ENCODE peak calls at places on chromosomes 13 and 19, in eight cellular contexts. E is lower leg skin, A is IMR-90, M is RWPE1, P is AG09309, Z is B cell, W is progenitor cell of endocrine pancreas, K is heart left ventricle. V is an unnamed sample.

GRCh38 chr13:53137777-53138176 is 109.2 kb downstream of the OLFM4 start:
- DNase-seq in E (peak; percentile 22), A (peak; percentile 86), M (peak; percentile 9), P (no peak), Z (no peak), W (no peak), K (no peak), V (no peak)

GRCh38 chr13:44844786-44845185 is 144.5 kb downstream of the NUFIP1 start:
- DNase-seq in E (no peak), A (no peak), M (no peak), P (no peak), Z (no peak), W (no peak), K (no peak), V (no peak)

GRCh38 chr13:99692854-99693253 is 191.6 kb downstream of the TM9SF2 start:
- DNase-seq in E (no peak), A (no peak), M (no peak), P (no peak), Z (no peak), W (no peak), K (no peak), V (no peak)

GRCh38 chr19:16018106-16018755 is 58.1 kb upstream of the TPM4 start:
- DNase-seq in E (no peak), A (no peak), M (no peak), P (no peak), Z (no peak), W (no peak), K (no peak), V (no peak)

GRCh38 chr13:50466554-50466953 is 376.9 kb downstream of the DLEU7 start:
- DNase-seq in E (no peak), A (no peak), M (no peak), P (no peak), Z (no peak), W (no peak), K (no peak), V (no peak)

GRCh38 chr13:42279080-42279479 is 7.1 kb downstream of the AKAP11 start:
- DNase-seq in E (no peak), A (no peak), M (no peak), P (no peak), Z (peak; percentile 44), W (no peak), K (no peak), V (no peak)

GRCh38 chr13:109036091-109036490 is 406.7 kb downstream of the MYO16 start:
- DNase-seq in E (no peak), A (no peak), M (no peak), P (no peak), Z (no peak), W (no peak), K (no peak), V (no peak)

GRCh38 chr13:100675660-100676129 is 1.1 kb upstream of the TMTC4 start:
- DNase-seq in E (no peak), A (no peak), M (no peak), P (no peak), Z (no peak), W (no peak), K (no peak), V (no peak)

GRCh38 chr13:46668302-46668720 is 115.3 kb downstream of the LRCH1 start:
- DNase-seq in E (peak; percentile 53), A (peak; percentile 95), M (peak; percentile 10), P (peak; percentile 76), Z (no peak), W (no peak), K (peak; percentile 66), V (peak; percentile 20)

GRCh38 chr13:111893071-111893606 is 173.8 kb upstream of the SOX1 start:
- DNase-seq in E (no peak), A (no peak), M (no peak), P (no peak), Z (no peak), W (peak; percentile 46), K (peak; percentile 43), V (peak; percentile 79)

GRCh38 chr13:40668335-40668734 is 1.9 kb upstream of the FOXO1 start:
- DNase-seq in E (peak; percentile 78), A (no peak), M (peak; percentile 20), P (no peak), Z (peak; percentile 67), W (no peak), K (peak; percentile 50), V (peak; percentile 29)

GRCh38 chr13:85806553-85807175 is 7.4 kb upstream of the SLITRK6 start:
- DNase-seq in E (no peak), A (peak; percentile 61), M (peak; percentile 27), P (no peak), Z (peak; percentile 13), W (no peak), K (no peak), V (no peak)

GRCh38 chr13:110068176-110068473 is 238.8 kb downstream of the COL4A1 start:
- DNase-seq in E (no peak), A (no peak), M (no peak), P (no peak), Z (no peak), W (no peak), K (no peak), V (no peak)

GRCh38 chr13:110070511-110071120 is 236.3 kb downstream of the COL4A1 start:
- DNase-seq in E (no peak), A (peak; percentile 77), M (peak; percentile 74), P (peak; percentile 8), Z (no peak), W (no peak), K (no peak), V (no peak)

GRCh38 chr13:110070046-110070445 is 236.9 kb downstream of the COL4A1 start:
- DNase-seq in E (no peak), A (no peak), M (no peak), P (no peak), Z (no peak), W (no peak), K (no peak), V (no peak)

DNA sequence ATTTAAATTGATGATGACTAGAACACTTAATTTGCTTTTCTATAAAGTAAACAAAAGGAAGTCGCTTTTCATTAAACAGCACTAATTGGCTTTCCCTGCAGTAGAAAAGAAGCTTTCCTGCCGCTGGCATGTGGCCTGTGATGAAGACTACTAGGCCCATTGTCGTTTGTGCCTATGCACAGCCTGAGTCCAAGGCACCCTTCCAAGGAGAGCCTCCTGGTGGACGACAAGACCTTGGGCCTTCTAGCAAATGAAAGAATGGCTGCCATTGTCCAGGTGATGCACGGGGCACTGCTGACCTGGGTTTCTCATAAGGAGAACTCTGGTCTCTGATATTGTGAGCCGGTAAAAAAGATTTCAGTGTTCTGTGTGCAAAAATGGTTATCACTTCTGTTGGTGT is 233.0 kb downstream of the COL4A1 start:
- DNase-seq in E (no peak), A (no peak), M (no peak), P (no peak), Z (no peak), W (no peak), K (no peak), V (no peak)
- TF ChIP-seq CTCF in E (no peak), A (no peak), M (no peak), P (no peak), Z (no peak), W (no peak), K (no peak), V (no peak)

GRCh38 chr19:1002600-1002999 is 2.4 kb downstream of the GRIN3B start:
- DNase-seq in E (no peak), A (no peak), M (no peak), P (no peak), Z (no peak), W (no peak), K (no peak), V (no peak)

GRCh38 chr19:1003283-1003682 is 3.1 kb downstream of the GRIN3B start:
- DNase-seq in E (no peak), A (no peak), M (no peak), P (no peak), Z (no peak), W (no peak), K (no peak), V (no peak)

GRCh38 chr19:1000591-1001537 is 645 bp downstream of the GRIN3B start:
- DNase-seq in E (no peak), A (no peak), M (no peak), P (no peak), Z (no peak), W (no peak), K (no peak), V (no peak)

GRCh38 chr19:1000095-1000494 is at the start of gene GRIN3B:
- DNase-seq in E (no peak), A (peak; percentile 40), M (peak; percentile 54), P (no peak), Z (peak; percentile 79), W (peak; percentile 75), K (no peak), V (peak; percentile 78)

GRCh38 chr19:1001538-1002166 is 1.4 kb downstream of the GRIN3B start:
- DNase-seq in E (no peak), A (no peak), M (peak; percentile 48), P (no peak), Z (peak; percentile 83), W (peak; percentile 69), K (no peak), V (peak; percentile 78)
- TF ChIP-seq CTCF in E (no peak), A (peak; percentile 79), M (peak; percentile 93), P (peak; percentile 88), Z (peak; percentile 98), W (peak; percentile 93), K (peak; percentile 94), V (peak; percentile 86)

GRCh38 chr13:24744247-24744646 is 19.7 kb upstream of the RNF17 start:
- DNase-seq in E (no peak), A (no peak), M (no peak), P (no peak), Z (no peak), W (no peak), K (no peak), V (no peak)
- TF ChIP-seq CTCF in E (no peak), A (no peak), M (no peak), P (no peak), Z (no peak), W (no peak), K (no peak), V (no peak)

GRCh38 chr19:11247391-11247790 is 8.0 kb downstream of the ANGPTL8 start:
- DNase-seq in E (no peak), A (no peak), M (no peak), P (no peak), Z (no peak), W (no peak), K (peak; percentile 94), V (no peak)

GRCh38 chr19:11247934-11248333 is 8.5 kb downstream of the ANGPTL8 start:
- DNase-seq in E (no peak), A (no peak), M (no peak), P (no peak), Z (no peak), W (no peak), K (no peak), V (no peak)

GRCh38 chr19:11246941-11247340 is 7.5 kb downstream of the ANGPTL8 start:
- DNase-seq in E (no peak), A (no peak), M (no peak), P (no peak), Z (no peak), W (no peak), K (no peak), V (no peak)

GRCh38 chr19:11251217-11251616 is 11.1 kb downstream of the DOCK6 start:
- DNase-seq in E (no peak), A (no peak), M (no peak), P (no peak), Z (no peak), W (no peak), K (no peak), V (no peak)

DNA sequence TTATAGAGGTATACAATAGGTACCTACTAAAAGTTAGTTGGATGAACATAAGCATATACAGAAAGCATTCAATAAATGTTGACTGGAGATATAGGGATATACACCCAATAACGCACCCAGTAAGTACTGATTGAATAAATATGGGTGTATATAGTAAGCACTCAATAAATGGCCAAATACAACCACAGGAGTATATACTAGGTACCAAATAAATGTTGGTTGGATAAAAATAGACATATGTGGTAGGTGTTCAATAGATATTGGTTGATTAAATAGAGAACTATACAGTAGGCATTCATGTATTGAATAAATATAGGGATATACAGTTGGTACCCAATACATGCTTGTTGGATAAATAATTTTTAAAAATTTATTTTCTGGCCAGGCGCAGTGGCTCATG is 9.4 kb downstream of the ANGPTL8 start:
- DNase-seq in E (no peak), A (no peak), M (no peak), P (no peak), Z (no peak), W (no peak), K (no peak), V (no peak)
- TF ChIP-seq CTCF in E (no peak), A (no peak), M (no peak), P (no peak), Z (no peak), W (no peak), K (no peak), V (no peak)